ENCODE peak calls at places on chromosome X, in four cellular contexts. J, N, B and P are unnamed samples.
A peak's percentile ranks its signal among the peaks of the same experiment; 100 is the strongest.

GRCh38 chrX:54116391-54116790 is 66.7 kb downstream of the FAM120C start:
- DNase-seq in J (no peak), N (no peak), B (no peak), P (no peak)

GRCh38 chrX:72125331-72126047 is 6.2 kb downstream of the RTL5 start:
- DNase-seq in J (no peak), N (no peak), B (no peak), P (no peak)

GRCh38 chrX:53211391-53211978 is 13.5 kb downstream of the KDM5C start:
- DNase-seq in J (no peak), N (no peak), B (no peak), P (peak; percentile 50)

GRCh38 chrX:130110379-130111219 is at the start of gene ELF4:
- DNase-seq in J (no peak), N (peak; percentile 61), B (peak; percentile 57), P (no peak)

GRCh38 chrX:154712781-154713391 is 38.0 kb downstream of the GAB3 start:
- DNase-seq in J (no peak), N (no peak), B (peak; percentile 30), P (peak; percentile 80)

GRCh38 chrX:53241558-53241957 is 16.6 kb upstream of the KDM5C start:
- DNase-seq in J (no peak), N (no peak), B (no peak), P (no peak)

GRCh38 chrX:34875204-34875603 is 67.4 kb upstream of the FAM47B start:
- DNase-seq in J (no peak), N (no peak), B (no peak), P (peak; percentile 63)

GRCh38 chrX:155662297-155662696 is 49.5 kb upstream of the TMLHE start:
- DNase-seq in J (no peak), N (no peak), B (no peak), P (no peak)

GRCh38 chrX:109448539-109448938 is 33.3 kb downstream of the GUCY2F start:
- DNase-seq in J (no peak), N (no peak), B (no peak), P (no peak)

GRCh38 chrX:75337525-75337924 is 63.6 kb downstream of the UPRT start:
- DNase-seq in J (no peak), N (no peak), B (no peak), P (no peak)

GRCh38 chrX:68146054-68146453 is 287.2 kb downstream of the OPHN1 start:
- DNase-seq in J (no peak), N (no peak), B (no peak), P (peak; percentile 31)

GRCh38 chrX:133215747-133216146 is 2.4 kb downstream of the TFDP3 start:
- DNase-seq in J (no peak), N (peak; percentile 27), B (no peak), P (no peak)

GRCh38 chrX:69523314-69523713 is 19.2 kb downstream of the NALF2 start:
- DNase-seq in J (peak; percentile 9), N (no peak), B (no peak), P (no peak)

GRCh38 chrX:108224727-108225455 is 133.3 kb downstream of the ATG4A start:
- DNase-seq in J (no peak), N (no peak), B (no peak), P (peak; percentile 47)

GRCh38 chrX:150062292-150063137 is 124.2 kb upstream of the EOLA2 start:
- DNase-seq in J (no peak), N (peak; percentile 20), B (no peak), P (peak; percentile 54)

GRCh38 chrX:24426340-24426913 is 38.7 kb upstream of the PDK3 start:
- DNase-seq in J (no peak), N (no peak), B (no peak), P (no peak)

GRCh38 chrX:100512471-100512870 is 72.3 kb upstream of the TNMD start:
- DNase-seq in J (no peak), N (no peak), B (no peak), P (no peak)

GRCh38 chrX:56729152-56729557 is at the start of gene NBDY:
- DNase-seq in J (peak; percentile 36), N (peak; percentile 49), B (peak; percentile 35), P (peak; percentile 31)

GRCh38 chrX:68432648-68433047 is 647 bp downstream of the OPHN1 start:
- DNase-seq in J (no peak), N (no peak), B (no peak), P (peak; percentile 33)

GRCh38 chrX:7147431-7147977 is at the start of gene STS:
- DNase-seq in J (peak; percentile 25), N (peak; percentile 49), B (peak; percentile 22), P (peak; percentile 10)

GRCh38 chrX:65528705-65529340 is 5.8 kb downstream of the LAS1L start:
- DNase-seq in J (peak; percentile 18), N (peak; percentile 59), B (peak; percentile 54), P (no peak)

GRCh38 chrX:9148626-9149385 is 114.9 kb upstream of the FAM9B start:
- DNase-seq in J (no peak), N (no peak), B (no peak), P (peak; percentile 59)

GRCh38 chrX:65196758-65197371 is 220.6 kb upstream of the ZC4H2 start:
- DNase-seq in J (no peak), N (peak; percentile 87), B (no peak), P (no peak)

GRCh38 chrX:40170830-40171512 is 73.2 kb upstream of the BCOR start:
- DNase-seq in J (no peak), N (peak; percentile 37), B (no peak), P (no peak)

GRCh38 chrX:40168183-40169015 is 70.6 kb upstream of the BCOR start:
- DNase-seq in J (no peak), N (no peak), B (no peak), P (no peak)

GRCh38 chrX:40171513-40172168 is 73.9 kb upstream of the BCOR start:
- DNase-seq in J (no peak), N (peak; percentile 27), B (peak; percentile 40), P (peak; percentile 35)

GRCh38 chrX:40167240-40168182 is 69.8 kb upstream of the BCOR start:
- DNase-seq in J (no peak), N (peak; percentile 53), B (no peak), P (no peak)

DNA sequence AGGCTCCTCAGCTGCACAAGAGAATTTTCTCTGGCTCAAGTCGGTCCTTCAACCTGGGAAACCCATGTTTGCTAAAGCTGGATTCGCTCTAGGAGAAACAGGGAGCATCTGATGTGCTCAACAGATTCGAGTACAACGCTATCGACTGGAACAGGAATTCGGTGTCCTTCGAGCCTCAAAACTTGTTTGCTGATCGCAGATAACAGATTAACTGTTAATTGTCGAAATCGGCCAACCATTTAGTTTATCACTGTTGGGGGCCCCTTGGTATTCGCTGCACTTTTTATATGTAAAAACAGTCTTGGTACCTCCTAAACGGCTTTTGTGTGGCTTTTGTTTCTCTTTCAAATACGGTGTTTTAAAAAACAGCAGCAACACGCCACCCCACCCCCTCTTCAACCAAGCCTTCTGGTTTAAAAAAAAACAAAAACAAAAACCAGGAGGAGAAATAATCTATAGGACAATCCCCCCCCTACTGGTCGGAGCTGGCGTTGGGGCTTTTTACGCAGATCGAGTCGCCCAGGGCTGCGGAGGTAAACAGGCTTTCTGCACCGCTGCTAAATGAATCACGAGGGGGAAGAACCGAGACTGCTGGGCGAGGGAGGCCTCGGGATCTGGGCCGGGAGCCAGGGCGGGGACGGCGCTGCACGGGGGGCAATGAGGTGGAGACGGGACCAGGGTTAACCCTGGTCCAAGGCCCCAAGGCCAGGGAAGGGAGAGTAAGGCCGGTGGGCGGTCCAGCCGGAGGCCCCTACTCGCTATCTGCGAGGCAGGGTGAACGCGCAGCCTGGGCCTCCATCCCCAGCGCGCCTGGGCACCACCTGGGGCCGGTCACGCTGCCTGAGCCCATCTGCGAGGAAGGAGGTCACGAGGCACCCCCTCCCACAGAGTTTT is 71.7 kb upstream of the BCOR start:
- DNase-seq in J (no peak), N (peak; percentile 79), B (peak; percentile 81), P (peak; percentile 59)
- H3K4me1 ChIP-seq in J (peaks cover 27% of the 10 kb centered on the region), N (no peaks in the 10 kb centered on the region), B (peaks cover 49% of the 10 kb centered on the region), P (peaks cover 35% of the 10 kb centered on the region)

DNA sequence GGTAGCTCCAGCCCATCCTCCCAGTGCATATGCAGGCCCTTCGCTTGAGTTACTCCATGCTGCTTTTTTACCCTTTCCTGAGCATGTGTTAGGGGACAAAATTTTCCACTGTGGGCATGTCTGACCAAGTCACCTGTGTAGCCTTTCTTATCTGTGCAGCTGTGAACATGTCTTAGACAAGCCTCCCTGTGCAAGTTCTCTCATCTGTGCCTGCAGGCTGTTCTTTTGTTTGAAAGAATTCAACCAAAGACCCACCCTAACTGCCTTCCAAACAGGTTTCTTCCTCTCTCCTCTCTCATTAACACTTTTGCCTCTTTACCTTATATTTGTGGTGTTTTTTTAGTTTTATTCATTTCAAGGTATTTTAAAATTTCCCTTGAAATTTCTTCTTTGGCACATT is 53.2 kb upstream of the SPIN4 start:
- DNase-seq in J (no peak), N (no peak), B (no peak), P (no peak)
- H3K27ac ChIP-seq in J (no peak overlapping the region), N (no peak overlapping the region), B (no peak overlapping the region), P (no peak overlapping the region)

DNA sequence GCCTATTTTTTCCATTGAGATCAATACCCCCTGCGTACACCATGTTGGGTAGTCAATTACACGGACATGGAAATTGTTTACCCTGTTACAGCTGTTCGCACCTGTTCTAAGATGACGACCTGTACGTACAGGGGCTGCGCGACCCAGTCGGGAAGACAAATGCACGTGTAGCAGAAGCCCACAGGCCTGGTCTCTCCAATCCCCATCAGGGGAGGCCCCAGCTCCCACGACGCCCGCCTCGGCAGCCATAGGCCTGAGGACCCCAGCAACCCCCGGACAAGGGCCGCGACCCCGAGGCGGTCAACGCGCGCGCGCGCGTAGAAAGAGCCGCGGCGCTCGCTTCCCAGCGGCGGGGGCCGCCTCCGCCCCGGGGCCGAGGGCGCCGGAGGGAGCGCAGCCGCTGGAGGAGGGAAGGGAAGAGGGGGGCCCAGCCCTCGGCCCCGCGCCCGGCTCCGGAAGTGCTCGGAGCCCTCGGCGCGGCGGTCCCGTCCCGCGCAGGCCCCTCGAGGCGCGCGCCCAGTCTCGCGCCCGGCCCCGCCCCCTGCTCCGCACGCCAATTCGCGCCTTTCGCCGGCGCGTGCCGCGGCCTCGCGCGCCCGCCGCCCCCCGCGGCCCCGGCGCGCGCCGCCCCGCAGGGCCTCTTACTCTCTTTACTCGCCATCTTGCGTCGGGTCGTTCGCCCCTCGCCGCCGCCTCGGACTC is 618 bp downstream of the RBBP7 start:
- DNase-seq in J (peak; percentile 9), N (peak; percentile 23), B (peak; percentile 49), P (no peak)
- H3K4me1 ChIP-seq in J (peaks cover 13% of the 10 kb centered on the region), N (peaks cover 4% of the 10 kb centered on the region), B (peaks cover 20% of the 10 kb centered on the region), P (peaks cover 8% of the 10 kb centered on the region)

GRCh38 chrX:49846004-49846403 is 16.9 kb downstream of the PAGE4 start:
- DNase-seq in J (no peak), N (no peak), B (no peak), P (no peak)

GRCh38 chrX:49844622-49845021 is 15.5 kb downstream of the PAGE4 start:
- DNase-seq in J (no peak), N (no peak), B (no peak), P (no peak)

GRCh38 chrX:49846545-49846944 is 17.4 kb downstream of the PAGE4 start:
- DNase-seq in J (no peak), N (no peak), B (no peak), P (no peak)

GRCh38 chrX:49840679-49841078 is 11.6 kb downstream of the PAGE4 start:
- DNase-seq in J (peak; percentile 41), N (peak; percentile 27), B (peak; percentile 23), P (peak; percentile 2)

GRCh38 chrX:49842603-49843002 is 13.5 kb downstream of the PAGE4 start:
- DNase-seq in J (no peak), N (no peak), B (no peak), P (no peak)
- H3K27ac ChIP-seq in J (no peak overlapping the region), N (no peak overlapping the region), B (no peak overlapping the region), P (no peak overlapping the region)

DNA sequence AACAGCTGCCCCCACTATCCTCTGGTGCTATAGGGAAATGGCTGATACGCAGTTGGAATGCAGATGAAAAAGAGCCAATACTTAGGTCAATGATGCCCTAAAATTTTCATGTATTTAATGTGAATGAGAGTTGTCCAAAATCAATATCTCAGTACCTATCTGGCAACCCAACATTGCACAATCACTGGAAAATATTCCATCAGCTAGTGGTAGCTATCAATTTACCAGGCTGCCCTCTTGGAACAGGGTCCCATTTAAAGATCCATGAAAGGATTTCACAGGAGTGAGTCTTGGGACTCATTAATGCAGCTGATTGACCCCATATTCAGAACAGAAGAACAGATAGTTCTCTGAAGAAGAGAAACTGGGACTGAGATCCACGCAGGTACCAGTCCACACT is 638.9 kb downstream of the SMARCA1 start:
- DNase-seq in J (no peak), N (no peak), B (no peak), P (no peak)
- H3K4me1 ChIP-seq in J (no peaks in the 10 kb centered on the region), N (no peaks in the 10 kb centered on the region), B (no peaks in the 10 kb centered on the region), P (no peaks in the 10 kb centered on the region)